ENCODE peak calls at places on chromosomes 5 and 9, in five cellular contexts. D is LNCaP clone FGC; Y is iPS DF 6.9; P is germinal center; N is stimulated activated CD4-positive, alpha-beta T cell treated with anti-CD3 and anti-CD28 coated beads, Interleukin-2, amount 100 ng/mL, for 48 hours. C is an unnamed sample.
A peak's percentile ranks its signal among the peaks of the same experiment; 100 is the strongest.

GRCh38 chr5:154059039-154059430 is 20.3 kb downstream of the MFAP3 start:
- DNase-seq in N (no peak), D (no peak), Y (no peak), P (no peak), C (no peak)

GRCh38 chr9:30670805-30671562 is 1713.5 kb upstream of the ACO1 start:
- DNase-seq in N (no peak), P (no peak), D (no peak), Y (no peak), C (no peak)

GRCh38 chr5:134552301-134552700 is 26.8 kb downstream of the JADE2 start:
- DNase-seq in P (no peak), Y (no peak), N (no peak), D (no peak), C (no peak)

GRCh38 chr5:26009742-26010141 is 1028.6 kb downstream of the CDH9 start:
- DNase-seq in D (no peak), P (no peak), Y (peak; percentile 52), N (no peak), C (no peak)

GRCh38 chr5:97501286-97501964 is 318.4 kb upstream of the RIOK2 start:
- DNase-seq in N (no peak), Y (no peak), P (no peak), D (peak; percentile 91), C (no peak)

GRCh38 chr5:134312796-134313195 is 54.2 kb downstream of the CDKL3 start:
- DNase-seq in P (no peak), N (no peak), D (no peak), Y (no peak), C (no peak)

GRCh38 chr5:88691945-88692868 is 190.8 kb downstream of the MEF2C start:
- DNase-seq in D (no peak), P (no peak), N (no peak), Y (no peak), C (no peak)

GRCh38 chr5:132754947-132755346 is 7.7 kb downstream of the CCNI2 start:
- DNase-seq in P (no peak), Y (no peak), N (no peak), D (no peak), C (no peak)

GRCh38 chr5:28729067-28729466 is 1690.7 kb upstream of the CDH9 start:
- DNase-seq in N (no peak), D (no peak), P (no peak), Y (no peak), C (no peak)

GRCh38 chr5:139740138-139740992 is 55.2 kb upstream of the PSD2 start:
- DNase-seq in D (no peak), N (no peak), Y (no peak), P (no peak), C (no peak)

GRCh38 chr5:50958852-50959457 is 292.5 kb downstream of the PARP8 start:
- DNase-seq in D (peak; percentile 17), Y (no peak), N (no peak), P (peak; percentile 16), C (peak; percentile 51)

GRCh38 chr5:34835664-34836063 is 3.3 kb upstream of the TTC23L start:
- DNase-seq in D (no peak), P (no peak), Y (no peak), N (no peak), C (no peak)